ENCODE peak calls at places on chromosomes 6 and 20, in eight cellular contexts. S is PC-3, L is ovary, G is pancreas, T is spleen, X is right lobe of liver, U is GM20000, V is colonic mucosa. M is an unnamed sample.

GRCh38 chr6:81689580-81689979 is 62.9 kb downstream of the TENT5A start:
- DNase-seq in S (no peak), L (no peak), G (no peak), T (no peak), X (no peak), U (no peak), V (no peak), M (no peak)

GRCh38 chr6:41713161-41713649 is 22.2 kb downstream of the TFEB start:
- DNase-seq in S (peak; percentile 55), L (no peak), G (peak; percentile 87), T (no peak), X (peak; percentile 91), U (no peak), V (no peak), M (no peak)

GRCh38 chr6:16637635-16638034 is 123.6 kb downstream of the ATXN1 start:
- DNase-seq in S (peak; percentile 56), L (no peak), G (no peak), T (no peak), X (no peak), U (no peak), V (no peak), M (no peak)

GRCh38 chr20:43963233-43963632 is 48.6 kb downstream of the TOX2 start:
- DNase-seq in S (no peak), L (no peak), G (no peak), T (no peak), X (peak; percentile 61), U (no peak), V (no peak), M (no peak)

GRCh38 chr6:27188206-27188884 is 59.2 kb upstream of the PRSS16 start:
- DNase-seq in S (peak; percentile 79), L (peak; percentile 58), G (peak; percentile 40), T (peak; percentile 81), X (peak; percentile 60), U (peak; percentile 61), V (peak; percentile 73), M (no peak)

GRCh38 chr6:158191769-158192168 is 23.6 kb downstream of the GTF2H5 start:
- DNase-seq in S (no peak), L (no peak), G (no peak), T (no peak), X (no peak), U (no peak), V (no peak), M (no peak)

GRCh38 chr6:165689699-165690098 is 26.7 kb upstream of the PDE10A start:
- DNase-seq in S (no peak), L (no peak), G (no peak), T (no peak), X (no peak), U (no peak), V (no peak), M (no peak)

GRCh38 chr6:111920581-111920980 is 47.3 kb upstream of the FYN start:
- DNase-seq in S (no peak), L (no peak), G (no peak), T (no peak), X (no peak), U (no peak), V (no peak), M (no peak)

GRCh38 chr6:132259070-132259469 is 142.2 kb downstream of the MOXD1 start:
- DNase-seq in S (peak; percentile 40), L (no peak), G (no peak), T (no peak), X (no peak), U (no peak), V (no peak), M (no peak)

DNA sequence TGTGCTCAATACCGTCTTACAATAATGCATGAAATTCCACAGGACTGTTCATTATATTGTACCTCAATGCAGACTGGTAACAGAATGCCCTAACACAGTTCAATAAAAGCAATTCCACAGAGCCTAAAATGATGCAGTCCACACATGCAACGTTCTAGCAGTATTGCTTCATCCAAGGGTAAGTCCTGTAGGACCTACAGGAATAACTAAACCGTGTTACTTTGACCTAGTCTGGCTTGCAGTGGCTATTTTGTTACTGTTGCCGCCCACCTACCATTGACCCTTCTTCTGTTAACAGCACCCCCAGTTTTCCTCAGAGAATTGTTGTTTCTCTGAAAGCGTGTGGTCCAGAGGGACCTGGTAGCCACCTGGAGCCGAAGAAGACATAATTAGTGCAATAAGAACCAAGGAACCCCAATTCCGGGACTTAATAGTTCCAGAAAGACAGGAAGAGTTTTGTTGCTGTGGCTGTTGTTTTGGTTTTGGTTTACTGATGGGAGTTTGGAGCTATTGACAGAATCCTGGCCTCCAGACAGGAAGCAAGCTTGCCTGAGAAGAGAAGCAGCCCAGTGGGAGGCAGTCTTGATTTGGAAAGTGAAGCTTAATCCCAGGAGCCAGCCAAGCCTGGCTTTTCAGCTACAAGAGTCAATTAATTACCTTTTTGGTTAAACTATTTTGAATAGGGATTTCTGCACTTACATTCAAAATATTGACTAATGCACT is 91.3 kb downstream of the FRK start:
- DNase-seq in S (no peak), L (no peak), G (no peak), T (no peak), X (peak; percentile 49), U (no peak), V (no peak), M (no peak)
- TF ChIP-seq CTCF in S (no peak), L (no peak), G (no peak), T (no peak), X (no peak), U (no peak), V (no peak), M (no peak)

GRCh38 chr6:43006251-43006650 is 7.5 kb downstream of the MEA1 start:
- DNase-seq in S (no peak), L (no peak), G (no peak), T (no peak), X (no peak), U (no peak), V (no peak), M (no peak)

GRCh38 chr6:43007126-43007525 is 6.6 kb downstream of the MEA1 start:
- DNase-seq in S (no peak), L (no peak), G (no peak), T (no peak), X (no peak), U (no peak), V (no peak), M (no peak)

GRCh38 chr6:43011207-43011606 is 2.5 kb downstream of the MEA1 start:
- DNase-seq in S (no peak), L (no peak), G (no peak), T (no peak), X (no peak), U (no peak), V (no peak), M (no peak)

GRCh38 chr6:43012364-43012763 is 1.4 kb downstream of the MEA1 start:
- DNase-seq in S (no peak), L (no peak), G (no peak), T (no peak), X (no peak), U (no peak), V (no peak), M (no peak)

GRCh38 chr6:43009124-43009523 is 4.6 kb downstream of the MEA1 start:
- DNase-seq in S (peak; percentile 58), L (no peak), G (no peak), T (no peak), X (no peak), U (peak; percentile 37), V (no peak), M (no peak)
- TF ChIP-seq CTCF in S (peak; percentile 71), L (no peak), G (no peak), T (peak; percentile 50), X (peak; percentile 30), U (peak; percentile 47), V (peak; percentile 19), M (peak; percentile 42)

GRCh38 chr20:62805365-62805710 is 703 bp downstream of the OGFR start:
- DNase-seq in S (peak; percentile 20), L (no peak), G (no peak), T (peak; percentile 89), X (no peak), U (peak; percentile 75), V (peak; percentile 48), M (no peak)

GRCh38 chr20:62804632-62805364 is at the start of gene OGFR:
- DNase-seq in S (peak; percentile 51), L (peak; percentile 74), G (no peak), T (peak; percentile 94), X (peak; percentile 76), U (peak; percentile 97), V (peak; percentile 76), M (no peak)

GRCh38 chr20:62802026-62802712 is 2.5 kb upstream of the OGFR start:
- DNase-seq in S (no peak), L (no peak), G (peak; percentile 23), T (no peak), X (no peak), U (no peak), V (no peak), M (no peak)

GRCh38 chr20:62805711-62806382 is 1.2 kb downstream of the OGFR start:
- DNase-seq in S (no peak), L (peak; percentile 51), G (no peak), T (peak; percentile 91), X (peak; percentile 90), U (no peak), V (no peak), M (no peak)

GRCh38 chr20:62804021-62804631 is 509 bp upstream of the OGFR start:
- DNase-seq in S (no peak), L (peak; percentile 55), G (no peak), T (peak; percentile 89), X (no peak), U (peak; percentile 58), V (no peak), M (no peak)
- TF ChIP-seq CTCF in S (no peak), L (peak; percentile 13), G (no peak), T (no peak), X (no peak), U (no peak), V (no peak), M (no peak)

DNA sequence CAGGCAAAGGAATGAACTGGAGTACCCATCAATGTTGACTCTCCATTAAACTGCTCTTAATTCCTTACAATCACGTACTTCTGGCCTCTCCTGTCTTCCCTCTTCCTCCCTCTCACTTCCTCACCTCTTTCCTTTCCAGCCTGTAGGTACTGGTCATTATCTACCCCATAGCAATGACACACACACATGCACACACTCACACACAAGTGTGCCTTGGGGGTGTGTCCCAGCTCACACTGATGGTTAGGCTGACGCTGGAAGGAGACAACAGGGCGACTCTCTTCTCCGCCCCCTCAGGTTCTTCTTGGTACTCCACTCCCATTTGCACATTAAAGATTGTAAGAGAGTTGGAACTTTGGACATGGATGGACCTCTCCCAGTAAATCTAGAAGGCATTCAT is 14.0 kb upstream of the SERPINB9 start:
- DNase-seq in S (no peak), L (no peak), G (no peak), T (no peak), X (peak; percentile 11), U (no peak), V (peak; percentile 15), M (no peak)
- TF ChIP-seq CTCF in S (no peak), L (no peak), G (no peak), T (peak; percentile 25), X (no peak), U (no peak), V (no peak), M (no peak)

GRCh38 chr20:46965477-46965876 is 70.8 kb downstream of the EYA2 start:
- DNase-seq in S (no peak), L (no peak), G (no peak), T (peak; percentile 47), X (peak; percentile 68), U (no peak), V (no peak), M (no peak)
- TF ChIP-seq CTCF in S (no peak), L (no peak), G (no peak), T (no peak), X (no peak), U (no peak), V (no peak), M (no peak)